ENCODE peak calls at places on chromosome 18, in five cellular contexts. B, S, R, H and E are unnamed samples. For H3K9me3, the result is how much of the 10 kb centered on the place peaks cover.

GRCh38 chr18:41073372-41073954 is 881.6 kb upstream of the PIK3C3 start:
- DNase-seq in R (no peak), S (no peak), H (no peak), B (no peak), E (no peak)

GRCh38 chr18:9038277-9038871 is 64.1 kb upstream of the NDUFV2 start:
- DNase-seq in B (no peak), R (no peak), S (no peak), H (no peak), E (no peak)

GRCh38 chr18:59180150-59180845 is 39.7 kb upstream of the GRP start:
- DNase-seq in H (no peak), S (no peak), R (no peak), B (no peak), E (no peak)

GRCh38 chr18:46152436-46152807 is 48.2 kb downstream of the HAUS1 start:
- DNase-seq in B (no peak), S (peak), R (no peak), H (no peak), E (no peak)

GRCh38 chr18:22223263-22223960 is 54.0 kb downstream of the GATA6 start:
- DNase-seq in H (no peak), R (peak), S (peak), B (peak), E (peak)

GRCh38 chr18:74434466-74434865 is 22.6 kb downstream of the DIPK1C start:
- DNase-seq in B (no peak), H (no peak), R (no peak), S (no peak), E (no peak)

GRCh38 chr18:60022671-60023276 is 123.0 kb downstream of the PMAIP1 start:
- DNase-seq in H (no peak), R (no peak), B (no peak), S (no peak), E (no peak)

GRCh38 chr18:29434650-29435049 is 1257.7 kb upstream of the CDH2 start:
- DNase-seq in S (no peak), B (no peak), H (no peak), R (no peak), E (no peak)

GRCh38 chr18:6249788-6250187 is 164.9 kb downstream of the L3MBTL4 start:
- DNase-seq in B (no peak), R (no peak), H (no peak), S (peak), E (no peak)
- H3K9me3 ChIP-seq in B (under half), R (under half), H (under half), S (under half), E (under half)

DNA sequence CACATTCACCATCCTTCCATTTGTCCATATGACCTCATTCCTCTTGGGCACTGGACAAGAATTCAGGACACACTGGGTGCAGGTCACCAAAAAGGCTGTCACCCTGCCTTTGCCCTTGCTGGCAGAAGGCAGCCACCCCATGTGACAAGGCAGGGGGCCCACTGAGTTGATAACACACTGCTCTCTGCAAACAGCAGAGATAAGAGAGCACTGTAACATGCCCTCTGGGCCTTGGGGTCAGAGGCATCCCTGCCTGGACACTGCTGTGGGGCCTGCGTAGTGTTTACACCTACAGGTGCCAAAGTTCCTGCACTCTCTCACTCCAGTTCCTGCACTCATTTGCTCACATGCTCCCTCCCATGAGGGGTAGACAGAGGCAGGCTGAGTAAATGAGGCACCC is 344.7 kb upstream of the TCF4 start:
- DNase-seq in H (no peak), R (no peak), B (no peak), S (no peak), E (no peak)
- H3K9me3 ChIP-seq in H (under half), R (under half), B (under half), S (under half), E (under half)

DNA sequence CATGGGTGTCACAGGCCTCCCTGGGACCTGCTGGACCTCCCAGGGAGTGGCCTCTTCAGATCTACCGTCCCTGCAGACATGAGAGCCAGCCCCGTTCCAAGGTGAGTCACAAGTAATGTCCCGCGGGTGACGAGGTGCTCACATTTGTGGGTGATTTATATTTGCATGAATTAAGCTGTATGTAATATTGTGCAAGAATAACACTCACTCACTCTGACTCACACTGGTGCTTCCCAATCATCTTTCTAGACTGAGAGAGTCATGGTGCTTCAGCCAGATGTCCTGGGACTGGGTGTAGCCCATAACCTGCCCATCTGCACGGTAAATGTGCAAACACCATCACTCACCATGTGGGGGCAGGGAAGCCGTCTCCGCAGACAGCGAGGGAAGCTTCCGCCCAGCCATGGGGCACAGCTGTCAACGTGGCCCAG is 347.5 kb upstream of the SALL3 start:
- DNase-seq in H (no peak), B (no peak), S (no peak), R (no peak), E (no peak)
- H3K9me3 ChIP-seq in H (under half), B (under half), S (under half), R (under half), E (under half)

GRCh38 chr18:65322895-65323294 is 427.9 kb upstream of the CDH7 start:
- DNase-seq in H (no peak), S (no peak), R (no peak), B (no peak), E (no peak)
- H3K9me3 ChIP-seq in H (under half), S (under half), R (under half), B (under half), E (under half)

DNA sequence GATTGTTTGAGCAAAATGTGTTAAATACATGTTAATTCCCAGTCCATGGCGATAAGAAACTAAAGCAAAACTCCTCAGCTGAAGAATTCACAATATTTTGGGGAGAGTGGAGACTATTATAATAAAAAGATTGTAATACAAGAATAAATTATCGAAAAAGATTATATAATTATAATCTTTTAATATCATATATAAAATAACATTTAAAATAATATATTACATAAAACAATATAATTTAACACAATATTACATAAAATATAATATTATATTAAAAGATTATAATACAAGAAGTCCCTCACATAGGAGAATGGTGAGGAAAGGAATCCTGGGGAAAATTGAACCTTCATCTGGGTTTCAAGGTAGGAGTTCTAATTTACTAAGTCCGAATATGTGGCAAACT is 33.1 kb downstream of the NETO1 start:
- DNase-seq in B (no peak), H (no peak), R (no peak), S (no peak), E (no peak)
- H3K9me3 ChIP-seq in B (under half), H (under half), R (under half), S (under half), E (under half)

GRCh38 chr18:56353676-56354260 is 284.6 kb downstream of the TXNL1 start:
- DNase-seq in H (no peak), S (no peak), R (no peak), B (no peak), E (no peak)
- H3K9me3 ChIP-seq in H (under half), S (under half), R (under half), B (under half), E (under half)

DNA sequence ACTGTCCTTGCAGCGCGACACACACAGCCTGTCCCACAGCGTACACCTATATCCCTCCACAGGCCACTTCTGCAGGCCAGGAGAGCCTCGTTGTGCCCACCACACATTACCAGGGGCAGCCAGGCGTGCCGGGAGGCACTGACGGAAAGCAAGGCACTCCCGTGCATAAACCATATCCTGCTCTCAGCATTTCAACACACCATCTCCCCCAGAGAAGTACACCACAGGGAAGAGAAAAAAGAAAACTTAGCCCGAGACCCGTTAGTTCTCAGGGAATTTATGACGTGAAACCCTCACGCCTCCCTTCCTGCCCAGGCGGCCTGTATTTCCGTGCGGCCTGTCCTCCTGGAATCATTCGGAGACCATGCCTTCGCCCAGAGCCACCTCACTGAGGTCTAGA is 24.6 kb upstream of the SALL3 start:
- DNase-seq in H (no peak), B (no peak), R (no peak), S (no peak), E (no peak)
- H3K9me3 ChIP-seq in H (under half), B (under half), R (under half), S (under half), E (under half)

GRCh38 chr18:3074094-3074493 is 61.1 kb upstream of the LPIN2 start:
- DNase-seq in H (no peak), S (no peak), B (peak), R (no peak), E (no peak)
- H3K9me3 ChIP-seq in H (under half), S (under half), B (under half), R (under half), E (under half)

GRCh38 chr18:79733135-79733609 is 53.6 kb downstream of the CTDP1 start:
- DNase-seq in H (no peak), R (peak), S (no peak), B (no peak), E (no peak)
- H3K9me3 ChIP-seq in H (under half), R (under half), S (under half), B (under half), E (under half)

GRCh38 chr18:77251730-77252050 is 2.0 kb downstream of the GALR1 start:
- DNase-seq in H (no peak), S (no peak), R (no peak), B (no peak), E (no peak)
- H3K9me3 ChIP-seq in H (under half), S (under half), R (under half), B (under half), E (under half)